ENCODE peak calls at places on chromosomes 11 and 22, in six cellular contexts. One of them, this sample, is unnamed.

GRCh38 chr11:128515086-128515485 is 72.3 kb downstream of the ETS1 start:
- DNase-seq in RWPE1: no peak
- DNase-seq in CD4-positive, alpha-beta T cell: no peak
- DNase-seq in HepG2: no peak
- DNase-seq in aorta: no peak
- DNase-seq in upper lobe of right lung: no peak
- DNase-seq in this sample: peak

GRCh38 chr22:25622011-25622410 is 57.5 kb downstream of the GRK3 start:
- DNase-seq in RWPE1: no peak
- DNase-seq in CD4-positive, alpha-beta T cell: no peak
- DNase-seq in HepG2: no peak
- DNase-seq in aorta: no peak
- DNase-seq in upper lobe of right lung: no peak
- DNase-seq in this sample: no peak

GRCh38 chr11:75476716-75477613 is 44.0 kb upstream of the KLHL35 start:
- DNase-seq in RWPE1: no peak
- DNase-seq in CD4-positive, alpha-beta T cell: no peak
- DNase-seq in HepG2: no peak
- DNase-seq in aorta: no peak
- DNase-seq in upper lobe of right lung: no peak
- DNase-seq in this sample: no peak

GRCh38 chr11:44766972-44767278 is 40.2 kb downstream of the TSPAN18 start:
- DNase-seq in RWPE1: no peak
- DNase-seq in CD4-positive, alpha-beta T cell: no peak
- DNase-seq in HepG2: no peak
- DNase-seq in aorta: no peak
- DNase-seq in upper lobe of right lung: no peak
- DNase-seq in this sample: no peak

GRCh38 chr22:21564411-21564810 is 3.1 kb upstream of the UBE2L3 start:
- DNase-seq in RWPE1: no peak
- DNase-seq in CD4-positive, alpha-beta T cell: no peak
- DNase-seq in HepG2: no peak
- DNase-seq in aorta: no peak
- DNase-seq in upper lobe of right lung: no peak
- DNase-seq in this sample: no peak

GRCh38 chr11:123351375-123351774 is 78.7 kb upstream of the GRAMD1B start:
- DNase-seq in RWPE1: no peak
- DNase-seq in CD4-positive, alpha-beta T cell: no peak
- DNase-seq in HepG2: no peak
- DNase-seq in aorta: no peak
- DNase-seq in upper lobe of right lung: no peak
- DNase-seq in this sample: no peak

GRCh38 chr11:132114185-132114584 is 743.8 kb downstream of the NTM start:
- DNase-seq in RWPE1: no peak
- DNase-seq in CD4-positive, alpha-beta T cell: no peak
- DNase-seq in HepG2: no peak
- DNase-seq in aorta: no peak
- DNase-seq in upper lobe of right lung: no peak
- DNase-seq in this sample: no peak

GRCh38 chr11:32870676-32871075 is 21.9 kb upstream of the QSER1 start:
- DNase-seq in RWPE1: no peak
- DNase-seq in CD4-positive, alpha-beta T cell: peak
- DNase-seq in HepG2: no peak
- DNase-seq in aorta: no peak
- DNase-seq in upper lobe of right lung: no peak
- DNase-seq in this sample: peak

GRCh38 chr22:20159088-20159487 is 8.2 kb upstream of the CCDC188 start:
- DNase-seq in RWPE1: no peak
- DNase-seq in CD4-positive, alpha-beta T cell: no peak
- DNase-seq in HepG2: no peak
- DNase-seq in aorta: no peak
- DNase-seq in upper lobe of right lung: no peak
- DNase-seq in this sample: no peak

GRCh38 chr11:1163911-1164735 is 6.4 kb downstream of the MUC5AC start:
- DNase-seq in RWPE1: no peak
- DNase-seq in CD4-positive, alpha-beta T cell: no peak
- DNase-seq in HepG2: no peak
- DNase-seq in aorta: no peak
- DNase-seq in upper lobe of right lung: peak
- DNase-seq in this sample: no peak

GRCh38 chr22:35919002-35919542 is 109.6 kb downstream of the RBFOX2 start:
- DNase-seq in RWPE1: no peak
- DNase-seq in CD4-positive, alpha-beta T cell: no peak
- DNase-seq in HepG2: no peak
- DNase-seq in aorta: no peak
- DNase-seq in upper lobe of right lung: no peak
- DNase-seq in this sample: no peak

GRCh38 chr22:46350111-46350510 is 14.6 kb downstream of the TRMU start:
- DNase-seq in RWPE1: no peak
- DNase-seq in CD4-positive, alpha-beta T cell: no peak
- DNase-seq in HepG2: no peak
- DNase-seq in aorta: no peak
- DNase-seq in upper lobe of right lung: no peak
- DNase-seq in this sample: no peak

GRCh38 chr22:46349681-46350080 is 14.2 kb downstream of the TRMU start:
- DNase-seq in RWPE1: no peak
- DNase-seq in CD4-positive, alpha-beta T cell: no peak
- DNase-seq in HepG2: no peak
- DNase-seq in aorta: peak
- DNase-seq in upper lobe of right lung: no peak
- DNase-seq in this sample: no peak

GRCh38 chr22:46351767-46352166 is 16.3 kb downstream of the TRMU start:
- DNase-seq in RWPE1: no peak
- DNase-seq in CD4-positive, alpha-beta T cell: no peak
- DNase-seq in HepG2: no peak
- DNase-seq in aorta: peak
- DNase-seq in upper lobe of right lung: peak
- DNase-seq in this sample: no peak

GRCh38 chr22:46351131-46351735 is 15.7 kb downstream of the TRMU start:
- DNase-seq in RWPE1: no peak
- DNase-seq in CD4-positive, alpha-beta T cell: no peak
- DNase-seq in HepG2: no peak
- DNase-seq in aorta: peak
- DNase-seq in upper lobe of right lung: no peak
- DNase-seq in this sample: no peak

DNA sequence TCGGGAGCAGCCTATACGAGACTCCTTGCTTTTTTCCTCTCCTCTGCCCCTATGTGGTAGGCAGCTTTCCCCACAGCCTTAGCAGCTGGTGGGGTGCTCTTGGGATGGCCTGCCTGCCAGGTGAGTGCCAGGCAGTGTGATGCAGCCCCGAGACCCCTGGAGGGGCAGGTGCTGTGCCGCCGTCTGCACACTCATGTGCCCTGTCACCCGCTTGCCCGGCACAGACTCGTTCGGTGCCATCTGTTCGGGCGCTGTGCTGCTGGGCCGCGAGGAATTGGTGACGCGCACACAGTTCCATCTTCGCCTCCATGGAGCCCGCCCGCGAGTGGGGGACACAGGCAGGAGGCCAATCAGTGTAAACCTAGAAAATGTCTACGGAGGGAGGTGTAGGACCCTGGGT is 15.1 kb downstream of the TRMU start:
- DNase-seq in RWPE1: no peak
- DNase-seq in CD4-positive, alpha-beta T cell: no peak
- DNase-seq in HepG2: no peak
- DNase-seq in aorta: peak
- DNase-seq in upper lobe of right lung: no peak
- DNase-seq in this sample: no peak
- H3K27ac ChIP-seq in RWPE1: peak
- H3K27ac ChIP-seq in CD4-positive, alpha-beta T cell: no peak
- H3K27ac ChIP-seq in HepG2: no peak
- H3K27ac ChIP-seq in aorta: no peak
- H3K27ac ChIP-seq in upper lobe of right lung: no peak
- H3K27ac ChIP-seq in this sample: no peak

DNA sequence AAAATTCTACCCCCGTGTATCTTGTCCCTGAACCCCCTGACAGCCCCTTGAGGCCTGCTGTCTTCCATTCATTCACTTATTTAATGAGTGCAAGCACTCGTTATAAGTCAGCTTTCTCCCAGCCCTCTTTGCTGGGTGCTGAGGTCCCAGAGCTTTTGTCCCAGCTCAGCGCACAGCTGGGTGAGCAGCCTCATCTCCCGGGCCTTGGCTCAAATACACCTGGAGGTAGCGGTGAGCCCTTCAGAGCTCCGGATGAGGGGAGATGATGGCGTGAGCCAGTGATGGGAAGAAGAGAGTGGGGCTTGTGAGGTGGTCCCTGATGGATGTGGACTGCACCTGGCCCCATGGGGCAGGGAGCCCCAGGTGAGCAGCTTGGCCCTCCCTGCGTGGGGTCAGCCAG is 18.1 kb upstream of the ARHGAP8 start:
- DNase-seq in RWPE1: no peak
- DNase-seq in CD4-positive, alpha-beta T cell: no peak
- DNase-seq in HepG2: no peak
- DNase-seq in aorta: no peak
- DNase-seq in upper lobe of right lung: no peak
- DNase-seq in this sample: no peak
- H3K27ac ChIP-seq in RWPE1: no peak
- H3K27ac ChIP-seq in CD4-positive, alpha-beta T cell: no peak
- H3K27ac ChIP-seq in HepG2: no peak
- H3K27ac ChIP-seq in aorta: no peak
- H3K27ac ChIP-seq in upper lobe of right lung: no peak
- H3K27ac ChIP-seq in this sample: no peak

DNA sequence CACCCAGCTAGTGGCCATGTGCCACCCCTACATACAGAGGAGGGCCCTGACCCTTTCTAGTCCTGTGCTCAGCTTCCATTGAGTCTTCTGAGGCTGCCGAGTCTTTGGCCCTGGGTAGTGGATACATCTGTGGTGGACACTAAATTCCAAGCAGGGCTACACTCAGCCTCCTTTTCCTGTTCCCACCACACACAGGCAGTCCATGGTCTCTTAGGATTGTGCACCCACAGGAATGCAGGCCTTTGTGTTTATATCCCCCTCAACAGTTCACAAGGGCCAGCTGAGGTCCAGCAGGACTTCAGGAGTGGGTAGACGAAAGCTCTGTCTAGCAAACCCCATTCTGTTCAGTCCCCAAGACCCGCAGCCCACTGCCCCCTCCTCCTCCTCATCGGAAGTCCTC is 91.7 kb downstream of the SWAP70 start:
- DNase-seq in RWPE1: no peak
- DNase-seq in CD4-positive, alpha-beta T cell: no peak
- DNase-seq in HepG2: no peak
- DNase-seq in aorta: no peak
- DNase-seq in upper lobe of right lung: no peak
- DNase-seq in this sample: no peak
- H3K27ac ChIP-seq in RWPE1: peak
- H3K27ac ChIP-seq in CD4-positive, alpha-beta T cell: no peak
- H3K27ac ChIP-seq in HepG2: no peak
- H3K27ac ChIP-seq in aorta: no peak
- H3K27ac ChIP-seq in upper lobe of right lung: no peak
- H3K27ac ChIP-seq in this sample: no peak

GRCh38 chr11:119661226-119661625 is 67.8 kb downstream of the NECTIN1 start:
- DNase-seq in RWPE1: no peak
- DNase-seq in CD4-positive, alpha-beta T cell: no peak
- DNase-seq in HepG2: no peak
- DNase-seq in aorta: peak
- DNase-seq in upper lobe of right lung: no peak
- DNase-seq in this sample: no peak
- H3K27ac ChIP-seq in RWPE1: peak
- H3K27ac ChIP-seq in CD4-positive, alpha-beta T cell: no peak
- H3K27ac ChIP-seq in HepG2: no peak
- H3K27ac ChIP-seq in aorta: no peak
- H3K27ac ChIP-seq in upper lobe of right lung: no peak
- H3K27ac ChIP-seq in this sample: no peak

GRCh38 chr11:116825434-116825833 is 2.3 kb upstream of the APOA4 start:
- DNase-seq in RWPE1: no peak
- DNase-seq in CD4-positive, alpha-beta T cell: no peak
- DNase-seq in HepG2: peak
- DNase-seq in aorta: no peak
- DNase-seq in upper lobe of right lung: no peak
- DNase-seq in this sample: no peak
- H3K27ac ChIP-seq in RWPE1: no peak
- H3K27ac ChIP-seq in CD4-positive, alpha-beta T cell: no peak
- H3K27ac ChIP-seq in HepG2: peak
- H3K27ac ChIP-seq in aorta: no peak
- H3K27ac ChIP-seq in upper lobe of right lung: no peak
- H3K27ac ChIP-seq in this sample: no peak

DNA sequence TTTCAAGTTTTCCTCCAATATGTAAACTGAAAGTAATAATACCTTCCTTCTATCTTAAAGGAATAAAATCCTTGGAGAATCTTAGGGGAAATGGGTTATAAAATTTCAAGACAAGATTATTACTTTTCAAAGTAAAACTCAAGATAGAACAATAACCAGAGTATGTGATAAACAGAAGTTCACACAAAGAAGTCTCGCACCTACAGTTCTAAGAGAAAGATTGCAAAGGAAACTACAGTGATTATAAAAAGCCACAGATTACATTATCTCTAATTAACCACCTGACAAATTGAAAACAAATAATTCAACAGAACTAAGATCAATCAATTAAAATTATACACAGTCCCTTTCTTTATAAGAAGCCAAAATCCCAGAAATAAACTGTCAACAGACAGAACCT is 34.0 kb downstream of the AMBRA1 start:
- DNase-seq in RWPE1: no peak
- DNase-seq in CD4-positive, alpha-beta T cell: no peak
- DNase-seq in HepG2: no peak
- DNase-seq in aorta: no peak
- DNase-seq in upper lobe of right lung: no peak
- DNase-seq in this sample: no peak
- H3K27ac ChIP-seq in RWPE1: no peak
- H3K27ac ChIP-seq in CD4-positive, alpha-beta T cell: peak
- H3K27ac ChIP-seq in HepG2: peak
- H3K27ac ChIP-seq in aorta: no peak
- H3K27ac ChIP-seq in upper lobe of right lung: peak
- H3K27ac ChIP-seq in this sample: peak

GRCh38 chr11:9139628-9140357 is 48.4 kb upstream of the SCUBE2 start:
- DNase-seq in RWPE1: no peak
- DNase-seq in CD4-positive, alpha-beta T cell: no peak
- DNase-seq in HepG2: no peak
- DNase-seq in aorta: no peak
- DNase-seq in upper lobe of right lung: no peak
- DNase-seq in this sample: no peak
- H3K27ac ChIP-seq in RWPE1: peak
- H3K27ac ChIP-seq in CD4-positive, alpha-beta T cell: no peak
- H3K27ac ChIP-seq in HepG2: no peak
- H3K27ac ChIP-seq in aorta: no peak
- H3K27ac ChIP-seq in upper lobe of right lung: peak
- H3K27ac ChIP-seq in this sample: no peak

This sample was measured in CD4-positive, alpha-beta memory T cell.